ENCODE peak calls at places on chromosomes 12 and 14, in six cellular contexts. A is esophagus squamous epithelium, B is tibial nerve, I is lung, X is psoas muscle, H is uterus. R is an unnamed sample. For H3K4me1, the result is how much of the 10 kb centered on the place peaks cover.

GRCh38 chr14:23443411-23443812 is 8.0 kb upstream of the MYH7 start:
- DNase-seq in X (no peak), B (no peak), I (no peak), A (no peak), H (no peak), R (no peak)

GRCh38 chr14:103427485-103428443 is 42.5 kb downstream of the MARK3 start:
- DNase-seq in H (peak), A (no peak), X (no peak), I (no peak), B (no peak), R (no peak)

GRCh38 chr14:21997300-21997699 is 323.7 kb upstream of the OR4E1 start:
- DNase-seq in X (no peak), B (no peak), I (no peak), A (no peak), H (no peak), R (no peak)

GRCh38 chr12:54723653-54724256 is 75.6 kb upstream of the DCD start:
- DNase-seq in X (no peak), A (no peak), B (no peak), H (no peak), I (no peak), R (no peak)

GRCh38 chr14:101248056-101248725 is 313.1 kb upstream of the DIO3 start:
- DNase-seq in A (no peak), X (peak), I (peak), B (no peak), H (no peak), R (no peak)

GRCh38 chr14:51807355-51807754 is 53.1 kb upstream of the GNG2 start:
- DNase-seq in H (peak), A (no peak), X (no peak), I (no peak), B (no peak), R (peak)

GRCh38 chr12:95544756-95545155 is 6.5 kb downstream of the USP44 start:
- DNase-seq in B (no peak), X (no peak), H (no peak), A (no peak), I (no peak), R (no peak)

GRCh38 chr12:94875525-94875924 is 128.0 kb downstream of the NDUFA12 start:
- DNase-seq in X (no peak), A (no peak), I (no peak), B (no peak), H (no peak), R (no peak)

GRCh38 chr12:96354844-96355534 is 45.2 kb downstream of the CDK17 start:
- DNase-seq in B (no peak), A (no peak), X (no peak), I (no peak), H (no peak), R (no peak)

GRCh38 chr14:69756298-69756697 is 10.6 kb upstream of the SRSF5 start:
- DNase-seq in I (no peak), A (no peak), H (no peak), X (no peak), B (no peak), R (no peak)

GRCh38 chr14:23034498-23035302 is at the start of gene PSMB5:
- DNase-seq in A (no peak), I (peak), H (peak), X (peak), B (peak), R (peak)

GRCh38 chr12:47082283-47082962 is 2.7 kb upstream of the AMIGO2 start:
- DNase-seq in X (no peak), B (no peak), H (no peak), I (no peak), A (no peak), R (no peak)

GRCh38 chr14:91317381-91318313 is 73.1 kb upstream of the GPR68 start:
- DNase-seq in I (peak), H (peak), A (peak), B (peak), X (peak), R (peak)

GRCh38 chr12:62794218-62794583 is 140.7 kb downstream of the PPM1H start:
- DNase-seq in X (no peak), I (no peak), H (no peak), A (no peak), B (no peak), R (no peak)
- TF ChIP-seq CTCF in X (no peak), I (no peak), H (no peak), A (no peak), B (no peak), R (no peak)

GRCh38 chr12:124507188-124508109 is 60.0 kb downstream of the NCOR2 start:
- DNase-seq in X (peak), A (no peak), B (peak), H (no peak), I (no peak), R (no peak)
- H3K4me1 ChIP-seq in X (half or more), A (half or more), B (half or more), H (under half), I (under half), R (half or more)

GRCh38 chr12:65999564-66000280 is 130.8 kb downstream of the LLPH start:
- DNase-seq in I (no peak), A (no peak), B (no peak), X (no peak), H (no peak), R (no peak)
- H3K27ac ChIP-seq in I (no peak), A (no peak), B (no peak), X (no peak), H (no peak), R (no peak)

GRCh38 chr14:55271572-55272414 is 572 bp downstream of the FBXO34 start:
- DNase-seq in B (peak), A (peak), X (peak), H (peak), I (peak), R (peak)
- TF ChIP-seq CTCF in B (no peak), A (no peak), X (no peak), H (no peak), I (no peak), R (no peak)

GRCh38 chr12:92144631-92145480 is 790 bp downstream of the BTG1 start:
- DNase-seq in B (no peak), A (no peak), X (peak), H (peak), I (peak), R (peak)
- H3K4me1 ChIP-seq in B (under half), A (half or more), X (under half), H (under half), I (under half), R (under half)

GRCh38 chr12:92145481-92145730 is 240 bp downstream of the BTG1 start:
- DNase-seq in X (no peak), A (no peak), I (no peak), B (no peak), H (peak), R (no peak)
- H3K27ac ChIP-seq in X (peak), A (peak), I (peak), B (peak), H (peak), R (peak)